ENCODE peak calls at places on chromosomes 3 and 15, in five cellular contexts. P is RKO; A is activated CD4-positive, alpha-beta T cell treated with anti-CD3 and anti-CD28 coated beads, Interleukin-2, amount 50 U/mL, for 24 hours; V is endothelial cell; F is fibroblast of the aortic adventitia. J is an unnamed sample.
A peak's percentile ranks its signal among the peaks of the same experiment; 100 is the strongest.

GRCh38 chr15:99605490-99605931 is 39.7 kb downstream of the MEF2A start:
- DNase-seq in P (no peak), A (no peak), V (no peak), F (peak; percentile 11), J (peak; percentile 71)

GRCh38 chr15:34436126-34436955 is 1.3 kb downstream of the GOLGA8A start:
- DNase-seq in P (peak; percentile 26), A (no peak), V (no peak), F (peak; percentile 22), J (no peak)

GRCh38 chr3:197224034-197224444 is 74.4 kb downstream of the DLG1 start:
- DNase-seq in P (peak; percentile 71), A (peak; percentile 3), V (no peak), F (peak; percentile 72), J (peak; percentile 49)

GRCh38 chr15:47588968-47589367 is 128.3 kb upstream of the SEMA6D start:
- DNase-seq in P (no peak), A (no peak), V (no peak), F (no peak), J (no peak)

GRCh38 chr3:56799251-56799882 is 2.4 kb downstream of the ARHGEF3 start:
- DNase-seq in P (peak; percentile 76), A (no peak), V (no peak), F (peak; percentile 85), J (peak; percentile 30)

GRCh38 chr3:181623924-181624694 is 87.6 kb upstream of the SOX2 start:
- DNase-seq in P (peak; percentile 16), A (no peak), V (no peak), F (peak; percentile 51), J (peak; percentile 73)

GRCh38 chr3:18951333-18951732 is 197.0 kb upstream of the KCNH8 start:
- DNase-seq in P (peak; percentile 5), A (no peak), V (no peak), F (no peak), J (no peak)

GRCh38 chr3:24339266-24339825 is 155.3 kb downstream of the THRB start:
- DNase-seq in P (no peak), A (no peak), V (no peak), F (no peak), J (no peak)

GRCh38 chr3:107344722-107345121 is 32.5 kb upstream of the CCDC54 start:
- DNase-seq in P (no peak), A (no peak), V (no peak), F (no peak), J (no peak)

GRCh38 chr3:123459867-123460266 is 11.0 kb upstream of the ADCY5 start:
- DNase-seq in P (no peak), A (no peak), V (no peak), F (no peak), J (no peak)